ENCODE peak calls at places on chromosome 6, in four cellular contexts. Z is cardiac muscle cell, R is astrocyte of the spinal cord, C is activated gamma-delta T cell. U is an unnamed sample.

GRCh38 chr6:32627831-32628230 is 9.4 kb upstream of the HLA-DQA1 start:
- DNase-seq in C (no peak), R (peak; percentile 10), Z (no peak), U (no peak)

GRCh38 chr6:2917801-2918495 is 14.8 kb upstream of the SERPINB9 start:
- DNase-seq in C (no peak), Z (no peak), R (no peak), U (no peak)

GRCh38 chr6:257031-257725 is 35.1 kb upstream of the DUSP22 start:
- DNase-seq in C (no peak), Z (no peak), R (peak; percentile 46), U (no peak)

GRCh38 chr6:44223471-44224153 is at the start of gene SLC29A1:
- DNase-seq in R (peak; percentile 33), Z (peak; percentile 87), C (peak; percentile 73), U (peak; percentile 45)

GRCh38 chr6:45327956-45328522 is at the start of gene RUNX2:
- DNase-seq in R (peak; percentile 97), C (no peak), Z (peak; percentile 17), U (no peak)

GRCh38 chr6:127177030-127177928 is 58.8 kb downstream of the RSPO3 start:
- DNase-seq in R (peak; percentile 37), Z (no peak), C (no peak), U (no peak)

GRCh38 chr6:16409531-16410441 is 171.4 kb downstream of the GMPR start:
- DNase-seq in R (peak; percentile 70), Z (peak; percentile 63), C (no peak), U (peak; percentile 52)

GRCh38 chr6:82906489-82906888 is 159.2 kb downstream of the UBE3D start:
- DNase-seq in Z (peak; percentile 36), C (no peak), R (peak; percentile 50), U (peak; percentile 12)

GRCh38 chr6:84575264-84575663 is 189.1 kb downstream of the TBX18 start:
- DNase-seq in R (peak; percentile 85), C (no peak), Z (no peak), U (no peak)

GRCh38 chr6:149864578-149865535 is 698 bp upstream of the LRP11 start:
- DNase-seq in R (peak; percentile 79), Z (peak; percentile 61), C (no peak), U (peak; percentile 67)

GRCh38 chr6:84095156-84095555 is 61.6 kb downstream of the MRAP2 start:
- DNase-seq in R (no peak), Z (no peak), C (no peak), U (no peak)

GRCh38 chr6:157682856-157683481 is 140.1 kb upstream of the SNX9 start:
- DNase-seq in R (no peak), Z (no peak), C (no peak), U (no peak)

GRCh38 chr6:139927236-139927635 is 552.8 kb upstream of the CITED2 start:
- DNase-seq in C (no peak), R (peak; percentile 94), Z (no peak), U (no peak)

GRCh38 chr6:106360989-106361430 is 493 bp downstream of the CRYBG1 start:
- DNase-seq in Z (peak; percentile 17), C (no peak), R (no peak), U (peak; percentile 47)

GRCh38 chr6:16759646-16760535 is 1.4 kb downstream of the ATXN1 start:
- DNase-seq in R (peak; percentile 91), Z (peak; percentile 89), C (peak; percentile 69), U (peak; percentile 85)

GRCh38 chr6:170278743-170279094 is 12.2 kb downstream of the DLL1 start:
- DNase-seq in C (no peak), Z (no peak), R (no peak), U (no peak)

GRCh38 chr6:37369321-37370196 is 15.8 kb downstream of the RNF8 start:
- DNase-seq in Z (no peak), R (peak; percentile 19), C (no peak), U (no peak)

GRCh38 chr6:113686049-113686448 is 171.1 kb upstream of the MARCKS start:
- DNase-seq in R (no peak), Z (no peak), C (no peak), U (no peak)

GRCh38 chr6:138805431-138805830 is 9.5 kb downstream of the ECT2L start:
- DNase-seq in R (peak; percentile 52), Z (no peak), C (no peak), U (no peak)

GRCh38 chr6:139323511-139324445 is 32.0 kb upstream of the TXLNB start:
- DNase-seq in R (peak; percentile 71), C (no peak), Z (no peak), U (peak; percentile 62)

GRCh38 chr6:135266675-135267074 is 85.6 kb downstream of the MYB start:
- DNase-seq in Z (no peak), C (no peak), R (no peak), U (no peak)

GRCh38 chr6:139776051-139776450 is 401.6 kb upstream of the CITED2 start:
- DNase-seq in Z (peak; percentile 56), R (peak; percentile 46), C (no peak), U (peak; percentile 47)

GRCh38 chr6:100255701-100256100 is 209.0 kb downstream of the SIM1 start:
- DNase-seq in C (no peak), R (no peak), Z (no peak), U (no peak)

GRCh38 chr6:26342106-26342999 is 22.6 kb upstream of the BTN3A2 start:
- DNase-seq in R (peak; percentile 54), C (no peak), Z (no peak), U (no peak)

GRCh38 chr6:7052441-7052936 is 55.3 kb upstream of the RREB1 start:
- DNase-seq in Z (no peak), R (peak; percentile 88), C (no peak), U (peak; percentile 30)

GRCh38 chr6:148516116-148517016 is 173.7 kb downstream of the SASH1 start:
- DNase-seq in C (no peak), Z (no peak), R (no peak), U (no peak)

GRCh38 chr6:135753196-135753595 is 98.3 kb upstream of the PDE7B start:
- DNase-seq in Z (no peak), R (no peak), C (no peak), U (no peak)

GRCh38 chr6:89360415-89360999 is 8.0 kb upstream of the UBE2J1 start:
- DNase-seq in C (no peak), Z (no peak), R (peak; percentile 75), U (no peak)

GRCh38 chr6:161166677-161167076 is 107.2 kb downstream of the AGPAT4 start:
- DNase-seq in C (no peak), R (no peak), Z (no peak), U (no peak)

GRCh38 chr6:42372699-42373098 is 79.0 kb downstream of the TRERF1 start:
- DNase-seq in C (no peak), Z (no peak), R (no peak), U (no peak)

GRCh38 chr6:84161190-84161589 is 66.3 kb downstream of the CEP162 start:
- DNase-seq in R (no peak), C (no peak), Z (no peak), U (no peak)

GRCh38 chr6:166005846-166006592 is 161.6 kb downstream of the TBXT start:
- DNase-seq in R (peak; percentile 89), Z (peak; percentile 72), C (no peak), U (no peak)

GRCh38 chr6:140475086-140475485 is 1100.6 kb upstream of the CITED2 start:
- DNase-seq in R (peak; percentile 38), Z (no peak), C (no peak), U (no peak)

GRCh38 chr6:133227344-133227743 is 13.8 kb upstream of the EYA4 start:
- DNase-seq in R (no peak), Z (no peak), C (no peak), U (no peak)

GRCh38 chr6:54886932-54887584 is 40.5 kb downstream of the FAM83B start:
- DNase-seq in C (no peak), Z (no peak), R (no peak), U (peak; percentile 58)

GRCh38 chr6:111052171-111052570 is 35.1 kb upstream of the SLC16A10 start:
- DNase-seq in R (no peak), C (no peak), Z (no peak), U (no peak)

GRCh38 chr6:131101911-131102680 is 33.2 kb upstream of the AKAP7 start:
- DNase-seq in R (peak; percentile 59), Z (no peak), C (no peak), U (peak; percentile 74)

GRCh38 chr6:34884996-34885395 is 2.8 kb downstream of the TAF11 start:
- DNase-seq in C (no peak), R (no peak), Z (no peak), U (no peak)

U was measured in small intestine.